ENCODE peak calls at places on chromosome 9, in four cellular contexts. O is HFFc6, M is A549, A is mammary epithelial cell. S is an unnamed sample.
A peak's percentile ranks its signal among the peaks of the same experiment; 100 is the strongest.

GRCh38 chr9:125393426-125393825 is 131.8 kb downstream of the GAPVD1 start:
- DNase-seq in A (peak; percentile 80), O (peak; percentile 62), M (no peak), S (peak; percentile 68)

GRCh38 chr9:70884276-70884675 is 237.1 kb downstream of the TRPM3 start:
- DNase-seq in M (no peak), O (no peak), A (no peak), S (no peak)

GRCh38 chr9:21027295-21027694 is 4.1 kb downstream of the HACD4 start:
- DNase-seq in O (peak; percentile 50), M (no peak), A (no peak), S (no peak)

GRCh38 chr9:38339087-38339486 is 53.4 kb upstream of the ALDH1B1 start:
- DNase-seq in M (no peak), O (peak; percentile 44), A (peak; percentile 60), S (no peak)

GRCh38 chr9:133604214-133604613 is 5.0 kb downstream of the FAM163B start:
- DNase-seq in A (no peak), M (no peak), O (no peak), S (no peak)

GRCh38 chr9:130451509-130452388 is 7.0 kb downstream of the ASS1 start:
- DNase-seq in O (peak; percentile 89), M (peak; percentile 78), A (peak; percentile 84), S (peak; percentile 98)

GRCh38 chr9:74071502-74071901 is 425.6 kb upstream of the RORB start:
- DNase-seq in M (no peak), A (no peak), O (no peak), S (no peak)

GRCh38 chr9:130597228-130597627 is 17.9 kb downstream of the FUBP3 start:
- DNase-seq in O (no peak), M (no peak), A (no peak), S (no peak)

GRCh38 chr9:95091574-95091970 is 225.9 kb downstream of the FANCC start:
- DNase-seq in M (no peak), A (peak; percentile 58), O (peak; percentile 22), S (no peak)

GRCh38 chr9:96661711-96662110 is 6.6 kb upstream of the PRXL2C start:
- DNase-seq in O (peak; percentile 31), M (no peak), A (no peak), S (no peak)

GRCh38 chr9:36486933-36487481 is 85.7 kb upstream of the MELK start:
- DNase-seq in M (no peak), A (peak; percentile 24), O (no peak), S (peak; percentile 40)

GRCh38 chr9:69471433-69471832 is 146.4 kb downstream of the ENTREP1 start:
- DNase-seq in O (no peak), A (peak; percentile 65), M (no peak), S (peak; percentile 38)

GRCh38 chr9:27151693-27152397 is 42.8 kb downstream of the TEK start:
- DNase-seq in M (no peak), A (peak; percentile 30), O (peak; percentile 8), S (peak; percentile 38)

GRCh38 chr9:69036319-69036718 is 767 bp downstream of the FXN start:
- DNase-seq in M (peak; percentile 31), O (no peak), A (peak; percentile 32), S (peak; percentile 44)

GRCh38 chr9:136243631-136244030 is 2.0 kb downstream of the QSOX2 start:
- DNase-seq in M (no peak), A (no peak), O (no peak), S (no peak)

GRCh38 chr9:136242248-136242647 is 3.4 kb downstream of the QSOX2 start:
- DNase-seq in M (no peak), O (no peak), A (no peak), S (no peak)

GRCh38 chr9:136241540-136241939 is 4.1 kb downstream of the QSOX2 start:
- DNase-seq in M (no peak), A (no peak), O (no peak), S (no peak)

GRCh38 chr9:136244116-136244775 is 1.4 kb downstream of the QSOX2 start:
- DNase-seq in O (no peak), M (no peak), A (no peak), S (no peak)

DNA sequence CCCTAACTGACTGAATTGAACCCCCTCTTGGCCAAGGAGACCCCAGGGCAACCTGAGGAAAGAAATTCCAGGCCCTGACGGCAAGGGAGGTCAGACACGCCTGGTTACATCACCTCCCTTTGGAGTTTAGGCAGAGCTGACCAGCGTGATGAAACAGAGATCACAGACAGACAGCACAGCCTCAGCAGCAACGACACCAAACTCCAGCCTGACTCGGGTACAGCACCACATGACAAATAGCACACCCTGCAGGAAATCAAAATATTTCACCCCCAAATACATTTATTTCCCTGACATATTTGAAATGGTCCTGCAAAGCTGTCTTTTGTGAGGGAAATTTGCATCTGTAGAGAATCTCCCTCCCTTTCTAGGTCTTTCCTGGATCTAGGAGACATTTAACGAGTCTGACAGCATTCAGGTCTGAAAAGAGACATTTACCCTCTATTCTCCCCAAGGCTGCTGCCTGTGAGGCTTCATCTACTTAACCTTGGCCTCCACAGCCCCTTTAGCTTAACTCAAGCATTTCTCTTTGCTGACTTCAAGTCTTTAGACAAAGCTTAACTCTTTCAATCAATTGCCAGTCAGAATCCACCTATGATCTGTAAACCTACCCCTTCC is 2.6 kb downstream of the QSOX2 start:
- DNase-seq in O (peak; percentile 13), A (no peak), M (no peak), S (no peak)
- TF ChIP-seq CTCF in O (peak; percentile 41), A (no peak), M (peak; percentile 18), S (no peak)

DNA sequence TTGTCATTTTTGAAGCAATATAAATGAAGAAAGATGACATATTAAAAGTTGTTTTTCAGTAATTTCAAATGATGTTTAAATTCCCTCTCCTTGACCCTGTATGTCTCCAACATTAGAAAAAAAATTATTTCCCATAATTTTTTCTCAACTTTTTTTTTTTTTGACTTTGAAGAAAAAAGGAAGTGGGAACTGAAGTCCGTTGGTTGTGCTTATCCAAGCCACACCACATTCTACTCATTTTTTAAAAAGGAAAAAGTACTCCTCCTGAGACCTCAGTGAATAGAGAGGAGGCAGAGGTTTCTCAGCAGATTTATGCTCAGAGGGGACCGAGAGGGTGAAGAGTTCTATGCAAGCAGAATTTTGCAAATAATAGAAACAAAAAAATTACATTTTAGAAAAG is 123.3 kb downstream of the PCSK5 start:
- DNase-seq in A (no peak), M (no peak), O (no peak), S (no peak)
- TF ChIP-seq CTCF in A (no peak), M (no peak), O (no peak), S (no peak)

GRCh38 chr9:78601957-78602565 is 305.1 kb downstream of the PSAT1 start:
- DNase-seq in M (no peak), O (peak; percentile 59), A (peak; percentile 75), S (peak; percentile 58)
- TF ChIP-seq CTCF in M (peak; percentile 86), O (peak; percentile 97), A (peak; percentile 87), S (peak; percentile 81)

GRCh38 chr9:98255578-98256296 is at the start of gene TBC1D2:
- DNase-seq in O (peak; percentile 93), M (peak; percentile 92), A (peak; percentile 94), S (peak; percentile 98)
- TF ChIP-seq CTCF in O (peak; percentile 32), M (no peak), A (peak; percentile 35), S (no peak)

GRCh38 chr9:131856105-131856504 is 116.2 kb upstream of the RAPGEF1 start:
- DNase-seq in O (no peak), A (no peak), M (peak; percentile 56), S (no peak)
- TF ChIP-seq CTCF in O (peak; percentile 24), A (no peak), M (peak; percentile 12), S (no peak)

DNA sequence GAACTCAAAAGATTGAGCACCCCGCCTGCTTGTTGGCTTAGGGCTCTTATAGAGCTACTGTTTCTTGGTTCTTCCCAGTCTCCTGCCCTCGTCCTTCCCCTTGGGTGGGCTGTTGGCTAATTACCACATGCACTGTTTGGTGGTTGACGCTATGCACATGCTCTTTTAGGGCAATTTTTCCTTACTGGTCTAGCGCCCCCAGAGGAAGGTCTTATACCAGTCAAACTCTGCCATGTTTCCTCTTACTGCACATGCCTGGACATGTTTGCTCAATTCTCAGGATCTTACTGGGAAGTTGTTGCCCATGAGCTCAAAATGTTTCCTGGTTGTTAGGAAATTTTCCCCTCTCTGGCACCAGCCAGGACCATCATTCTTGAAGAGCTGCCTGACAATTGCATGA is 101.9 kb downstream of the SLC28A3 start:
- DNase-seq in M (no peak), A (peak; percentile 15), O (no peak), S (no peak)
- TF ChIP-seq CTCF in M (no peak), A (peak; percentile 25), O (peak; percentile 59), S (no peak)

GRCh38 chr9:136925414-136926153 is 19.0 kb downstream of the FBXW5 start:
- DNase-seq in A (no peak), O (no peak), M (no peak), S (no peak)
- TF ChIP-seq CTCF in A (no peak), O (peak; percentile 21), M (no peak), S (no peak)

DNA sequence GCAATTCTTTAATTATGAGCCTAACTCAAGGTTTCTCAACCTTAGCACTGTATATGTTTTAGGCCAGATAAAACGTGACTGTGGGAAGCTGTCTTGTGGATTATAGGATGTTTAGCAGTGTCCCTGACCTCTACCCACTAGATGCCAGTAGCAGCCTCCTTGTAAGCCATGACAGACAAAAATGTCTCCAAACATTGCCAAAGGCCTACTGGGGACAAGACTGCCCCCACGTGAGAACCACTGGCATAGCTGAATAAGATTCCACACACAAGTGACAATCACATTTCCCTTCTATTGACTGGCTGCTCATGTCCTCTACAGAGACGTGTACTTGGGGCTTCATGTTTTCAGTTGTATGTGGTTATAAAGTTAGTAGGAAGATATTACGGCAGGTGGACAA is 55.4 kb downstream of the GOLM1 start:
- DNase-seq in A (no peak), M (no peak), O (no peak), S (no peak)
- TF ChIP-seq CTCF in A (peak; percentile 9), M (no peak), O (peak; percentile 22), S (no peak)

GRCh38 chr9:126531035-126531571 is 82.6 kb upstream of the LMX1B start:
- DNase-seq in O (no peak), M (no peak), A (no peak), S (no peak)
- TF ChIP-seq CTCF in O (no peak), M (no peak), A (no peak), S (no peak)